ENCODE peak calls at places on chromosomes 1 and 21, in nine cellular contexts. C is HCT116, M is GM12891, Q is adrenal gland, I is A549, W is lower leg skin, P is ovary, J is sigmoid colon, V is IMR-90. K is an unnamed sample.

GRCh38 chr1:21344098-21344749 is 54.0 kb upstream of the ECE1 start:
- DNase-seq in C (no peak), M (no peak), Q (no peak), I (no peak), W (peak), P (peak), J (peak), V (no peak), K (no peak)

GRCh38 chr1:214439352-214440119 is 111.9 kb downstream of the PTPN14 start:
- DNase-seq in C (peak), M (peak), Q (peak), I (peak), W (no peak), P (peak), J (no peak), V (peak), K (peak)

GRCh38 chr1:213443415-213443814 is 392.4 kb downstream of the RPS6KC1 start:
- DNase-seq in C (peak), M (no peak), Q (no peak), I (no peak), W (no peak), P (no peak), J (no peak), V (no peak), K (no peak)

GRCh38 chr1:159067699-159068621 is 8.6 kb downstream of the AIM2 start:
- DNase-seq in C (no peak), M (no peak), Q (no peak), I (no peak), W (no peak), P (no peak), J (no peak), V (no peak), K (no peak)

GRCh38 chr1:242205622-242206489 is 207.0 kb upstream of the MAP1LC3C start:
- DNase-seq in C (no peak), M (no peak), Q (no peak), I (no peak), W (no peak), P (no peak), J (no peak), V (no peak), K (no peak)

GRCh38 chr1:11355594-11356467 is 82.8 kb downstream of the UBIAD1 start:
- DNase-seq in C (no peak), M (no peak), Q (no peak), I (no peak), W (no peak), P (no peak), J (no peak), V (no peak), K (no peak)

GRCh38 chr1:19203440-19203839 is 6.6 kb downstream of the UBR4 start:
- DNase-seq in C (no peak), M (no peak), Q (peak), I (peak), W (no peak), P (no peak), J (peak), V (peak), K (peak)

GRCh38 chr1:113252166-113252565 is 138.1 kb upstream of the MAGI3 start:
- DNase-seq in C (no peak), M (no peak), Q (no peak), I (no peak), W (no peak), P (no peak), J (no peak), V (no peak), K (no peak)

GRCh38 chr1:214537219-214537618 is 14.2 kb downstream of the PTPN14 start:
- DNase-seq in C (no peak), M (no peak), Q (no peak), I (peak), W (no peak), P (no peak), J (no peak), V (peak), K (no peak)

GRCh38 chr1:183238071-183238470 is 52.0 kb downstream of the LAMC2 start:
- DNase-seq in C (no peak), M (no peak), Q (no peak), I (no peak), W (no peak), P (no peak), J (no peak), V (peak), K (no peak)

GRCh38 chr1:21956720-21957552 is 19.8 kb upstream of the HSPG2 start:
- DNase-seq in C (no peak), M (no peak), Q (peak), I (no peak), W (no peak), P (peak), J (peak), V (peak), K (no peak)

GRCh38 chr1:62213075-62213914 is 18.6 kb downstream of the L1TD1 start:
- DNase-seq in C (no peak), M (no peak), Q (no peak), I (no peak), W (no peak), P (no peak), J (peak), V (no peak), K (no peak)

GRCh38 chr1:193031431-193031830 is 27.7 kb downstream of the UCHL5 start:
- DNase-seq in C (no peak), M (no peak), Q (no peak), I (no peak), W (no peak), P (no peak), J (no peak), V (peak), K (peak)

GRCh38 chr1:226977288-226977972 is 37.3 kb downstream of the COQ8A start:
- DNase-seq in C (no peak), M (no peak), Q (no peak), I (no peak), W (peak), P (no peak), J (peak), V (no peak), K (no peak)

GRCh38 chr1:71964188-71964587 is 318.2 kb downstream of the NEGR1 start:
- DNase-seq in C (no peak), M (no peak), Q (no peak), I (no peak), W (no peak), P (no peak), J (no peak), V (peak), K (no peak)

GRCh38 chr1:193540511-193540910 is 354.1 kb upstream of the B3GALT2 start:
- DNase-seq in C (no peak), M (no peak), Q (no peak), I (no peak), W (no peak), P (no peak), J (no peak), V (no peak), K (no peak)

GRCh38 chr1:203796223-203796747 is 862 bp downstream of the ZBED6 start:
- DNase-seq in C (no peak), M (no peak), Q (no peak), I (peak), W (no peak), P (peak), J (no peak), V (peak), K (peak)

GRCh38 chr1:71494163-71494562 is 413.3 kb upstream of the ZRANB2 start:
- DNase-seq in C (no peak), M (no peak), Q (no peak), I (no peak), W (no peak), P (no peak), J (no peak), V (no peak), K (no peak)

GRCh38 chr1:40662151-40662550 is 3.3 kb downstream of the RIMS3 start:
- DNase-seq in C (no peak), M (no peak), Q (no peak), I (no peak), W (no peak), P (no peak), J (no peak), V (no peak), K (no peak)

GRCh38 chr1:23217421-23218115 is at the start of gene HTR1D:
- DNase-seq in C (no peak), M (peak), Q (no peak), I (no peak), W (no peak), P (peak), J (no peak), V (no peak), K (no peak)

GRCh38 chr1:31755850-31756492 is 8.2 kb downstream of the ADGRB2 start:
- DNase-seq in C (no peak), M (no peak), Q (no peak), I (no peak), W (no peak), P (no peak), J (no peak), V (no peak), K (no peak)

DNA sequence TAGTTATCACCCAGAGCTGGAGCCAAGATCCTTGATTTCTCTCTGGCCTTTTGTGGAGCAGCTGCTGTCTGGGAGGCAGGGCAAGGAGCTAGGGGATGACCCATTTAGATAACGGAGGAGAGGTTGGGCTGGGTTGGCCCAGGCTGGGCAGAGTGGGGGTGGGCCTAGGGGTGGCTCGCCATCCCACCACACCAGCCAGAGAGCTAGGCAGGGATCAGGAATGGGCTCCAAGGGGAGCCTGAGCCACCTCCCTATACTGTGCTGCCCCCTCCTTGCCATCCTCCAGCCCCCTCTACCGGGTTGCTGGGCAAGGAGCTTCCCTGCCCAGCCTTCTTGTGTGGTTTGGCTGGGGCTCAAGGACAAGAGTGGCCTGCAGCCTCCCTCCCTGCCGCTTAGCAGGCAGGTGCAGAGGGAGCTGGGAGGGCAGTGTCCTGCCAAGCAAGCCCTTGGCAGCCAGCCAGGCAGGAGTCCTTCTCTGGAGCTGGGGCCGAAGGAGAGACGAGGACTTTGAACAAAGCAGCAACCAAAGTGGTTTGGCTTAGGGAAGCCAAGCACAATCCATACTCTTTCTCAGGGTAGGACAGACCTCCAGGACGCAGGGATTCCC is 4.1 kb downstream of the NUAK2 start:
- DNase-seq in C (no peak), M (no peak), Q (peak), I (peak), W (peak), P (peak), J (no peak), V (no peak), K (no peak)
- TF ChIP-seq POLR2A in C (no peak), M (no peak), Q (no peak), I (no peak), W (no peak), P (no peak), J (no peak), V (no peak), K (no peak)

DNA sequence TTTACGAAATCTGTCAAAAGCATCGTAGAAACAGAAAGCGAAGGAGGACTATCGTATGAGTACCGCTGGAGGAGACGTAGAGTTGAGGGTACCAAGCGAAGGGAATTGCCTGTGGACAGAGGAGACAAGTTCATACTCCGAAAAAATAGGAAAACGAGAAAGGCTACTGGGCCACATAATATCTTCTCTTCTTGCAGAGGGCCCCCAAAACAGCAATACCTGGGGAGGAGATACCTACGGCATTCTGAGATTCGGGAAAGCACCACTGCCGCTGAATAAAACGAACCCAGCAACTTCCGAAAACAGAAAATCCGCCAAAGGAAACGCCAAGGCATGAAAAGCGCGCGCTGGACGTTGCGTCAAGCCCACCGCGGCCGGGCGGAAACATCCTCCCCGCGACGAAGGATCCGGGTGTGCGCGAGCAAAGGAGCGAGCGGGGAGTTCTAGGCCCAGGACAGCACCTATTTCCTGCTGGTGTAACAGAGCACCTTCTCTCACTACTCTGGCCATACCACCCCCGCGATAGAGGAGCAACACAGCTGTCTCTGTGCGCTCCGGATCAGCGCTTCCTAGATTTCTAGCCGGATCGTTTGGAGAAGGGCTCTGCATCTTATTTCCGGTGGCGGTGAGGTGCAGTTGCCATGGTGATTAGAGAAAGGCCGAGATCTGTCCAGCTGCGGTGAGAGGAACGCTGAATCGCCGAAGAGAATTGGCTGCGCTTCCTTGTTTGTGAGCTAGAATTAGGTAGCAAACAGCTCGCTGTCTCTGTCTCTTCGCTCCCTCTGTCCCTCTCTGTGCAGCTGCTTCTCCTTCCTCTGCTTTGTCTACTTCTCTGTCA is at the start of the genes EFCAB7 and ITGB3BP:
- DNase-seq in C (peak), M (peak), Q (peak), I (peak), W (peak), P (peak), J (peak), V (peak), K (peak)
- TF ChIP-seq POLR2A in C (peak), M (peak), Q (peak), I (peak), W (no peak), P (no peak), J (no peak), V (no peak), K (peak)

DNA sequence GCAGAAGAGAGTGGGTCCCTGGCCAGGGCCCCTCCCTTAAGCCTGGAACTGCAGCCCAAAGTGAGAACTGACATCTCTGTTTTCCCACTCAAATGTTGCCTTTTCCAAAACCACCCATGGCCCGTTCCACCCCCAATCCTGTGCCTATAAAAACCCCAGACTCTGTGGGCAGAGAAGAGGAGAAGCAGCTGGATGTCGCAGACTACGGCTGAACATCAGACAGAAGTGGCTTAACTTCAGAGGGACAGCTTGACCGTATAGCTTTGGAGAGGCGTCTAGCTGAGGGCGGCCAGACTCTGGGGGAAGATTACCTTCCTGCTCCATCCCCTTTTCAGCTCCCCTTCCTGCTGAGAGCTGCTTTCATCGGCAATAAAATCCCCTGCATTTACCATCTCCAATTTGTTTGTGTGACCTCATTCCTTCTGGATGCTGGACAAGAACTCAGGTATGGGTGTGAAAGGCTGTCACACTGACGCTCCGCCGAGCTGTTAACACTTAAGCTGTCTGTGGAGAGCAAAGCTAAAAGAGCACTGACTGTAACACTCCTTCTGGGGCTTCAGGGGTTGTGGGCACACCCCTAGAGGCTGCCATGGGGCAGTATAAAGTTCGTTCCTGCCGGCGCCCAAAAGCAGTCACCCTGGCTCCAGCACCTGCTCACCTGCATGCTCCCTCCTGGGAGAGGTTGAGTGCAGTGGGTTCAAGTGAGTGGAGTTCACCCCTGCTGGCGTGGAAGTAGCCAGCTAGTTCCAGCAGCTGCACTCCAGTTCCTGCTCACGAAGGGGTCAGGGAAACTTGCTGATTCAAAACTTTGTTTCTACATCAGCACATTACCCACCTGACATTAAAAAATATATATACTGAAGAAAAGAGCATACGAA is 19.6 kb upstream of the ERO1B start:
- DNase-seq in C (no peak), M (no peak), Q (no peak), I (no peak), W (peak), P (no peak), J (no peak), V (no peak), K (no peak)
- TF ChIP-seq POLR2A in C (no peak), M (no peak), Q (no peak), I (no peak), W (no peak), P (no peak), J (no peak), V (no peak), K (no peak)

DNA sequence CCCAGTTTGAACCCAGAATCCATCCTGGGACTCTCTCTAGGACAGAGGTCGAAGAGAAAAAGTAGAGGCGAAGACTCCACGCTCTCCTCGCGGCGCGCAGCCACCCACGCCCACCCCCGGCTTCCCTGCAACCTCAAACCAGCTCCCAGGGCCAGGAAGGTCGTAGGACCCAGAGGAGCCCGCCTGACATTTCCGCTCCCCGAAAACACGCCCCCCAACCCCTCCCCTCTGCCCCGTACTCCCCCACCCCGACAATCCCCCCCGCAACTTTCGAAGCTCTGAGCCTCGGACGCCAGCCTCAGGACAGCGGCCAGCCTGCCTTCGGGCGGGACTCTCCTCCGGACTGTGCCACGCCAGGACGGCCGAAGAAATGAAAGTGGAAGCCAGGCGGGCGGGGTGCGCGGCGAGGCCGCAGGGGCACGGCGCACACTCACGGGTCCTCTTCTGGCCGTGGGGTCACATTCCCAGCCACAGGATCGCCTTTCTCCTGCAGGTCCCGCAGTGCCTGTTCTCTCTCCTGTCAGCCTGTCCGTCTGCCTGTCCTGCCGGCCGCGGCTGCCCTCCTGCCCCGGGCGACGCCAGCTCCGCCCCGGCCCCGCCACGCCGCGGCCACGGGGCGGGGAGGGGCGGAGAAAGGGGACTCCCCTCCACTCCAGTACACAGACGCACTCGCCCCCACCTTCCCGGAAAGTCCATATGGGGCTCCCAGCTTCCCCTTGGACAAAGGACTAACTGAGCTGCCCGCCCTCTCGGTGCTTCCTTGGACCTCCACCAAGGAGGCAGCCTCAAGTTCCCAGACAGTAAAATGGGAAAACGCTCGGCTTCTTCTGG is at the start of gene MOB3C:
- DNase-seq in C (no peak), M (peak), Q (peak), I (peak), W (peak), P (peak), J (peak), V (peak), K (peak)
- TF ChIP-seq POLR2A in C (no peak), M (peak), Q (peak), I (peak), W (no peak), P (peak), J (peak), V (peak), K (peak)

DNA sequence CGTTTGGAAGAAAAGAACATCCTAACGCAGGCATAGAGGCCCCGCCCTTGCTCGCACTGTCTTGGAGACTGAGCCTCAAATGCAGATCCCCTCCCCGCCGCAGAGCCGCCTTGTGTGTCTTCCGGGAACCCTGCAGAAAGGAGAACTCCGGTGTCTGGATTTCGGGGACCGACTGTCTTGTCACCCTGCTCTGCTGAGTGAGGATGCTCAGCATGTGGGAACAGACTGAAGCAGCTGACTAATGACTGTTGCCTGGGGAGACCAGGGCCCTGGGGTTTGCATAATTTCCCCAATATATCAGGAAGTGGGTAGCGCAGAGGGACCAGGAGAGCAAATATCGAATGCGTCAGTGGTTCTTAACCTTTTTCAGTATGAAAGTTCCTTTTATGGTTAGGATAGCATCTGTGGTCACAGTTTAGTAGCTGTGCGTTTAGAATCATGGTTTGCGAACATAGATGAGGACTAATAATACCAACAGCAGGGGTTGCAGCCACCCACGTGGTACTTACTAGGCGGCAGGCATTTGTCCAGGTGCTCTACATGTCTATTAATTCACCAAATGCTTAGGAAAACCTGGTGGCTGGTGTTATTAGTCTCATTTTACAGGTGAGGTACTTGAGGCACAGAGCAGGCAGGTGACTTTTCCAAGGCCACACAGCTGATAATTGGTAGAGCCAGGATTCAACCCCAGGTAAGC is 14.3 kb downstream of the GPR137B start:
- DNase-seq in C (no peak), M (peak), Q (peak), I (no peak), W (peak), P (no peak), J (no peak), V (no peak), K (no peak)
- TF ChIP-seq POLR2A in C (no peak), M (peak), Q (no peak), I (no peak), W (no peak), P (no peak), J (no peak), V (no peak), K (no peak)

GRCh38 chr21:33380483-33380998 is 22.7 kb upstream of the IFNGR2 start:
- DNase-seq in C (peak), M (no peak), Q (peak), I (peak), W (peak), P (peak), J (peak), V (peak), K (peak)
- TF ChIP-seq POLR2A in C (peak), M (peak), Q (peak), I (no peak), W (no peak), P (no peak), J (no peak), V (peak), K (peak)

K was measured in erythroblast.